ENCODE peak calls at places on chromosome 11, in nine cellular contexts. D is Panc1, L is A549, E is K562, H is mucosa of descending colon, W is PC-3, Y is aorta, S is IMR-90, A is HepG2. M is an unnamed sample.

GRCh38 chr11:43489869-43490465 is 131.2 kb downstream of the TTC17 start:
- ATAC-seq in Y (no peak), E (no peak), A (no peak), D (no peak), W (no peak), H (no peak), S (no peak), L (no peak), M (no peak)

GRCh38 chr11:10502770-10503169 is 38.2 kb downstream of the RNF141 start:
- ATAC-seq in Y (no peak), D (no peak), S (no peak), A (no peak), L (no peak), W (no peak), E (no peak), H (peak; percentile 42), M (peak; percentile 47)

GRCh38 chr11:6594142-6594768 is 9.2 kb downstream of the RRP8 start:
- ATAC-seq in H (no peak), W (no peak), L (peak; percentile 59), E (no peak), Y (no peak), A (no peak), S (no peak), D (peak; percentile 30), M (no peak)

GRCh38 chr11:64888761-64889511 is 10.5 kb upstream of the EHD1 start:
- ATAC-seq in L (peak; percentile 68), H (peak; percentile 42), Y (no peak), S (no peak), E (peak; percentile 79), A (peak; percentile 24), D (no peak), W (peak; percentile 6), M (no peak)

GRCh38 chr11:44916797-44917196 is 33.9 kb downstream of the TP53I11 start:
- ATAC-seq in W (no peak), Y (no peak), A (no peak), S (no peak), E (no peak), D (no peak), L (no peak), H (peak; percentile 6), M (no peak)

GRCh38 chr11:65712633-65713076 is 603 bp downstream of the KAT5 start:
- ATAC-seq in L (peak; percentile 82), W (no peak), H (no peak), S (no peak), D (no peak), A (peak; percentile 81), E (no peak), Y (no peak), M (no peak)

GRCh38 chr11:11239959-11240358 is 113.1 kb downstream of the CSNK2A3 start:
- ATAC-seq in D (no peak), L (no peak), S (no peak), W (no peak), E (no peak), H (no peak), A (no peak), Y (no peak), M (no peak)

GRCh38 chr11:28969832-28970231 is 861.6 kb downstream of the METTL15 start:
- ATAC-seq in W (peak; percentile 37), A (no peak), H (no peak), S (no peak), D (no peak), E (no peak), Y (no peak), L (peak; percentile 80), M (no peak)

GRCh38 chr11:24093410-24093809 is 403.4 kb upstream of the LUZP2 start:
- ATAC-seq in D (no peak), H (no peak), A (no peak), W (no peak), Y (no peak), L (no peak), S (no peak), E (no peak), M (no peak)

GRCh38 chr11:105070221-105070789 is 25.2 kb upstream of the CARD16 start:
- ATAC-seq in S (no peak), D (no peak), L (no peak), E (no peak), H (peak; percentile 62), Y (no peak), A (no peak), W (no peak), M (no peak)

GRCh38 chr11:12381875-12382274 is 4.5 kb downstream of the PARVA start:
- ATAC-seq in D (no peak), A (no peak), H (no peak), E (no peak), W (no peak), L (no peak), S (no peak), Y (no peak), M (no peak)

GRCh38 chr11:114623720-114624119 is 28.1 kb upstream of the NXPE4 start:
- ATAC-seq in Y (no peak), D (no peak), L (no peak), S (no peak), E (no peak), A (no peak), H (no peak), W (no peak), M (no peak)

GRCh38 chr11:12243511-12243910 is 133.1 kb downstream of the MICAL2 start:
- ATAC-seq in Y (no peak), S (no peak), H (no peak), A (no peak), L (no peak), W (no peak), E (no peak), D (no peak), M (no peak)

GRCh38 chr11:68041617-68042218 is 2.9 kb downstream of the TCIRG1 start:
- ATAC-seq in Y (no peak), S (no peak), W (no peak), D (no peak), H (no peak), E (no peak), A (no peak), L (no peak), M (no peak)

GRCh38 chr11:68044145-68044813 is 5.5 kb downstream of the TCIRG1 start:
- ATAC-seq in S (no peak), D (no peak), E (no peak), A (no peak), H (no peak), W (no peak), Y (no peak), L (no peak), M (no peak)

GRCh38 chr11:68043349-68044144 is 4.7 kb downstream of the TCIRG1 start:
- ATAC-seq in H (no peak), E (peak; percentile 82), D (no peak), Y (no peak), W (no peak), S (peak; percentile 30), A (no peak), L (peak; percentile 2), M (no peak)

GRCh38 chr11:68042219-68043028 is 3.6 kb downstream of the TCIRG1 start:
- ATAC-seq in Y (no peak), A (no peak), H (no peak), W (no peak), D (no peak), E (no peak), S (no peak), L (no peak), M (no peak)

DNA sequence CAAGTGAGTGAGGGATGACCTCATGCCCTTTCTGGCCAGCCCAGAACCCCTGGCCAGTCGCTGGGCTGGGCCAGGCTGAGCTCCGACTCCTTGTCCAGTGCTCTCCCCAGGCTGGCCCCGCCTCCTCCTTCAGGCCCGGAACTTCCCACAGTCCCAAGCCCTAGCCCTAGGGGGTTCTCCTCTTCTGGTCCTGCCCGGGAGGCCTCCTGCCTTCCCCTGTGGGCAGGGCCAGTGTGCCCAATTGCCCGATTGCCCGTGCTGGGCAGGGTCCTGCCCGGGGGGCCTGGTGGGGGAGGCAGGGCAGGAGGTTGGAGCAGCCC is 4.2 kb downstream of the TCIRG1 start:
- ATAC-seq in Y (no peak), D (no peak), W (no peak), L (no peak), A (no peak), H (no peak), S (no peak), E (peak; percentile 4), M (no peak)
- H3K4me1 ChIP-seq in Y (no peaks in the 10 kb centered on the region), D (peaks cover 28% of the 10 kb centered on the region), W (peaks cover 26% of the 10 kb centered on the region), L (peaks cover 43% of the 10 kb centered on the region), A (peaks cover 15% of the 10 kb centered on the region), H (peaks cover 11% of the 10 kb centered on the region), S (peaks cover 24% of the 10 kb centered on the region), E (peaks cover 38% of the 10 kb centered on the region), M (peaks cover 18% of the 10 kb centered on the region)

GRCh38 chr11:117020873-117021564 is 77.2 kb downstream of the SIK3 start:
- ATAC-seq in D (no peak), H (peak; percentile 42), L (peak; percentile 43), W (no peak), E (peak; percentile 60), A (peak; percentile 92), S (no peak), Y (no peak), M (no peak)
- H3K4me1 ChIP-seq in D (peaks cover 15% of the 10 kb centered on the region), H (peaks cover 20% of the 10 kb centered on the region), L (peaks cover 62% of the 10 kb centered on the region), W (peaks cover 36% of the 10 kb centered on the region), E (peaks cover 25% of the 10 kb centered on the region), A (peaks cover 72% of the 10 kb centered on the region), S (peaks cover 2% of the 10 kb centered on the region), Y (no peaks in the 10 kb centered on the region), M (peaks cover 65% of the 10 kb centered on the region)

DNA sequence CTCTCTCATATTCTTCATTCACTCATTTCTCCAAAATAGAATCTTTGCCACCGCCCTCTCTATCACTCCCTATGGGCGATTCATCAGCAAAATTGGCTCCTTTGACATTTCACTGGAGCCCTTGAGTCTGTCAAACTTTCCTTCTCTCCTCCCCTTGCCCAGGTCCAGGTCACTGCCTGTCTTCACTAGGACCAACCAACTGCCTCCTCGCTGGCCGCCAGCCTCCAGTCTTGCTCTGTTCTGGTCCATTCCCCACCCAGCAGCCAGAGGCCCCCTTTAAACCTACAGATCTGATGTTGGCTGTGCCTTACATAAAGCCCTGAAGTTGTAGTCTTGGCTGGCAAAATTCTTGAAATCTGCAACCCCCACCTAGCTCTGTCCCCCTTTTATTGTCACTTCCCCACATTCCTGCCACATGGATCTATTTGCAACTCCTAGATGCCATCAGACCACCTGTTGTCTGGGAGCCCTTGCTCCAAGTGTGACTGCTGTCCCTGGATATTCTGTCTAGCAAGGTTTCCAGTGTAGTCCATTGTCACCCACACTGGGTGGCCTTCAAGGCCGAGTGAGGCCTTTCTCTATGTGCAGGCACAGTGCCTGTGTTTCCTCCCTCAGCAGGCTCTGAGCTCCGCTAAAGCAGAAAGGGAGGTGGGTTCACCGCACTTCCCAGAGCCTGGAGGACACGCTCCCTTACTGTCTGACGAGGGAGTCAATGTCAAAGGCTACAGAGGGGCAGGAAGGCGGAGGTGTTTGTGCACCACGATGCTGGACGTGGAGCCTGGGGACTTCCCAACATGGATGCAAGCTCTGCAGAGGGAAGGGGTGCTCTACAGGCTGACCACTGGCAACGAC is 25.5 kb downstream of the MYEOV start:
- ATAC-seq in Y (no peak), E (no peak), H (no peak), W (no peak), L (no peak), A (no peak), S (no peak), D (no peak), M (no peak)
- H3K4me1 ChIP-seq in Y (no peaks in the 10 kb centered on the region), E (no peaks in the 10 kb centered on the region), H (no peaks in the 10 kb centered on the region), W (peaks cover 43% of the 10 kb centered on the region), L (peaks cover 28% of the 10 kb centered on the region), A (no peaks in the 10 kb centered on the region), S (peaks cover 24% of the 10 kb centered on the region), D (peaks cover 16% of the 10 kb centered on the region), M (no peaks in the 10 kb centered on the region)

DNA sequence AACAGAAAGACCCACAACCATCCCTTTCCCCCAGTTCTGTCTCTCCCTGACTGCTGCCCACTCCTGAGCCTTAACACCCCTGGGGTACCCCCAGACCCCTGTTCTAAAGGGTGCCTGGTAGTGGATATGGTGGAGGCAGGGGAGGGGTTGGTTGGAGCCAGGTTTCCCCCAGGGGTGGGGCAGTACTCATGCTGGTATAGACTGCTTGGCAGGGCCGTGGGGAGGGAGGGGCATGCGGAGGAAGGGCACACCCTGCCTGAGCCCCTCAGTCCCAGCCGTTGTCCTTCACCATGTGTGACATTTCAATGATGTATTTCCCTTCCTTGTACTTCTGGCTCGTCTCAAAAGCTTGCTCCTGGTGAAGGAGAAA is 4.0 kb downstream of the YPEL4 start:
- ATAC-seq in D (no peak), W (no peak), L (no peak), A (no peak), E (no peak), Y (no peak), H (no peak), S (no peak), M (no peak)
- H3K4me1 ChIP-seq in D (peaks cover 19% of the 10 kb centered on the region), W (peaks cover 17% of the 10 kb centered on the region), L (peaks cover 29% of the 10 kb centered on the region), A (peaks cover 30% of the 10 kb centered on the region), E (peaks cover 39% of the 10 kb centered on the region), Y (no peaks in the 10 kb centered on the region), H (no peaks in the 10 kb centered on the region), S (peaks cover 31% of the 10 kb centered on the region), M (peaks cover 46% of the 10 kb centered on the region)